ENCODE peak calls at places on chromosomes 3 and 15, in four cellular contexts. S is CD4-positive, alpha-beta memory T cell; V is LoVo; W is pancreas. B is an unnamed sample.

GRCh38 chr3:139127101-139127500 is 82.4 kb upstream of the PRR23C start:
- DNase-seq in S (no peak), V (no peak), W (no peak), B (no peak)

GRCh38 chr3:143002083-143002712 is 828 bp downstream of the U2SURP start:
- DNase-seq in S (no peak), V (peak), W (no peak), B (peak)

GRCh38 chr3:127702151-127702578 is 29.4 kb downstream of the ABTB1 start:
- DNase-seq in S (no peak), V (no peak), W (no peak), B (no peak)

GRCh38 chr3:106282931-106283330 is 414.1 kb upstream of the CBLB start:
- DNase-seq in S (no peak), V (no peak), W (no peak), B (no peak)

GRCh38 chr15:31605467-31605931 is 278.9 kb downstream of the KLF13 start:
- DNase-seq in S (no peak), V (no peak), W (no peak), B (no peak)

GRCh38 chr15:58212909-58213526 is 74.8 kb downstream of the AQP9 start:
- DNase-seq in S (no peak), V (peak), W (peak), B (peak)

GRCh38 chr15:91909574-91909973 is 56.1 kb downstream of the SLCO3A1 start:
- DNase-seq in S (no peak), V (no peak), W (no peak), B (no peak)

GRCh38 chr3:11807651-11808050 is 39.0 kb downstream of the TAMM41 start:
- DNase-seq in S (no peak), V (no peak), W (no peak), B (no peak)

GRCh38 chr15:39202641-39203040 is 378.2 kb upstream of the THBS1 start:
- DNase-seq in S (no peak), V (peak), W (no peak), B (peak)

GRCh38 chr15:81032355-81032754 is 31.6 kb downstream of the TLNRD1 start:
- DNase-seq in S (no peak), V (no peak), W (no peak), B (no peak)

GRCh38 chr15:99249270-99249817 is at the start of gene TTC23:
- DNase-seq in S (no peak), V (peak), W (peak), B (peak)

GRCh38 chr15:49843725-49844124 is 222.9 kb downstream of the DTWD1 start:
- DNase-seq in S (no peak), V (no peak), W (no peak), B (no peak)

GRCh38 chr3:181726351-181727121 is 14.8 kb downstream of the SOX2 start:
- DNase-seq in S (no peak), V (no peak), W (no peak), B (no peak)

GRCh38 chr15:25739687-25740121 is 123.4 kb downstream of the ATP10A start:
- DNase-seq in S (peak), V (no peak), W (no peak), B (no peak)

GRCh38 chr3:13281657-13282527 is 138.2 kb downstream of the NUP210 start:
- DNase-seq in S (no peak), V (no peak), W (peak), B (peak)

GRCh38 chr3:152385761-152386160 is 117.0 kb downstream of the MBNL1 start:
- DNase-seq in S (no peak), V (no peak), W (no peak), B (peak)

GRCh38 chr3:194200422-194201060 is 64.6 kb downstream of the HES1 start:
- DNase-seq in S (no peak), V (no peak), W (no peak), B (no peak)

GRCh38 chr3:19901337-19901736 is 32.7 kb downstream of the EFHB start:
- DNase-seq in S (no peak), V (no peak), W (no peak), B (no peak)

GRCh38 chr3:138459619-138460535 is 25.5 kb downstream of the ESYT3 start:
- DNase-seq in S (no peak), V (no peak), W (no peak), B (no peak)

GRCh38 chr15:84749111-84749991 is 959 bp downstream of the ZNF592 start:
- DNase-seq in S (peak), V (peak), W (peak), B (peak)

GRCh38 chr3:170572665-170573253 is 13.1 kb downstream of the SLC7A14 start:
- DNase-seq in S (no peak), V (no peak), W (no peak), B (no peak)

GRCh38 chr3:133857767-133858166 is 37.9 kb downstream of the RAB6B start:
- DNase-seq in S (no peak), V (no peak), W (no peak), B (no peak)

GRCh38 chr3:18580268-18580667 is 155.1 kb upstream of the SATB1 start:
- DNase-seq in S (no peak), V (peak), W (no peak), B (no peak)

GRCh38 chr15:46703871-46704637 is 1013.3 kb upstream of the SEMA6D start:
- DNase-seq in S (no peak), V (no peak), W (no peak), B (no peak)

GRCh38 chr3:75983609-75984290 is 198.4 kb upstream of the ZNF717 start:
- DNase-seq in S (no peak), V (no peak), W (no peak), B (no peak)

GRCh38 chr3:124486324-124486723 is 243.9 kb upstream of the UMPS start:
- DNase-seq in S (no peak), V (no peak), W (no peak), B (no peak)

GRCh38 chr15:95567686-95568085 is 762.8 kb upstream of the NR2F2 start:
- DNase-seq in S (no peak), V (no peak), W (no peak), B (no peak)

GRCh38 chr15:57017024-57017423 is 98.6 kb downstream of the TCF12 start:
- DNase-seq in S (no peak), V (no peak), W (no peak), B (peak)

GRCh38 chr3:160127308-160127707 is 97.9 kb upstream of the C3orf80 start:
- DNase-seq in S (no peak), V (no peak), W (no peak), B (no peak)

GRCh38 chr15:43911235-43911661 is 84.4 kb downstream of the WDR76 start:
- DNase-seq in S (no peak), V (peak), W (no peak), B (no peak)

GRCh38 chr3:38040400-38040799 is 1.4 kb downstream of the DLEC1 start:
- DNase-seq in S (no peak), V (no peak), W (no peak), B (no peak)

GRCh38 chr3:63644212-63644777 is 8.2 kb upstream of the SNTN start:
- DNase-seq in S (no peak), V (no peak), W (no peak), B (no peak)

GRCh38 chr3:140236836-140237476 is 302.0 kb downstream of the CLSTN2 start:
- DNase-seq in S (no peak), V (no peak), W (no peak), B (no peak)

GRCh38 chr3:24765399-24765798 is 270.7 kb upstream of the THRB start:
- DNase-seq in S (no peak), V (no peak), W (no peak), B (no peak)

GRCh38 chr3:113132571-113132996 is 78.8 kb upstream of the BOC start:
- DNase-seq in S (no peak), V (peak), W (no peak), B (peak)

GRCh38 chr3:37240170-37240945 is 66.0 kb upstream of the LRRFIP2 start:
- DNase-seq in S (no peak), V (no peak), W (no peak), B (no peak)

GRCh38 chr3:188948658-188949400 is 222.9 kb upstream of the TPRG1 start:
- DNase-seq in S (no peak), V (peak), W (peak), B (peak)

B was measured in HepG2.